ENCODE peak calls at places on chromosome 18, in five cellular contexts. One of them, this sample, is unnamed.

GRCh38 chr18:11040823-11041712 is 108.3 kb downstream of the PIEZO2 start:
- DNase-seq in AG20443: peak; percentile 70
- DNase-seq in GM20000: peak; percentile 57
- DNase-seq in GM12864: no peak
- DNase-seq in NCI-H1092: peak; percentile 0
- DNase-seq in this sample: peak; percentile 23

GRCh38 chr18:7601249-7601620 is 34.1 kb downstream of the PTPRM start:
- DNase-seq in GM12864: no peak
- DNase-seq in GM20000: no peak
- DNase-seq in AG20443: no peak
- DNase-seq in NCI-H1092: no peak
- DNase-seq in this sample: peak; percentile 90

GRCh38 chr18:10454800-10455550 is 540 bp downstream of the APCDD1 start:
- DNase-seq in GM12864: no peak
- DNase-seq in AG20443: peak; percentile 24
- DNase-seq in NCI-H1092: peak; percentile 7
- DNase-seq in GM20000: peak; percentile 56
- DNase-seq in this sample: no peak

GRCh38 chr18:50638623-50639398 is 78.9 kb downstream of the MAPK4 start:
- DNase-seq in NCI-H1092: peak; percentile 12
- DNase-seq in AG20443: no peak
- DNase-seq in GM20000: no peak
- DNase-seq in GM12864: no peak
- DNase-seq in this sample: no peak

GRCh38 chr18:6284300-6284699 is 130.4 kb downstream of the L3MBTL4 start:
- DNase-seq in AG20443: no peak
- DNase-seq in NCI-H1092: no peak
- DNase-seq in GM12864: no peak
- DNase-seq in GM20000: no peak
- DNase-seq in this sample: no peak

GRCh38 chr18:58093311-58093790 is 49.3 kb downstream of the NEDD4L start:
- DNase-seq in GM12864: no peak
- DNase-seq in AG20443: no peak
- DNase-seq in NCI-H1092: no peak
- DNase-seq in GM20000: no peak
- DNase-seq in this sample: no peak

GRCh38 chr18:42157878-42158277 is 202.8 kb downstream of the PIK3C3 start:
- DNase-seq in AG20443: no peak
- DNase-seq in GM20000: no peak
- DNase-seq in NCI-H1092: no peak
- DNase-seq in GM12864: no peak
- DNase-seq in this sample: no peak

GRCh38 chr18:47370052-47370451 is 118.6 kb upstream of the SKOR2 start:
- DNase-seq in GM12864: no peak
- DNase-seq in GM20000: no peak
- DNase-seq in AG20443: no peak
- DNase-seq in NCI-H1092: no peak
- DNase-seq in this sample: no peak

GRCh38 chr18:36078751-36079529 is 11.6 kb upstream of the RPRD1A start:
- DNase-seq in GM12864: no peak
- DNase-seq in AG20443: peak; percentile 20
- DNase-seq in NCI-H1092: no peak
- DNase-seq in GM20000: no peak
- DNase-seq in this sample: peak; percentile 82

GRCh38 chr18:79507076-79507545 is 111.4 kb downstream of the NFATC1 start:
- DNase-seq in NCI-H1092: peak; percentile 24
- DNase-seq in AG20443: peak; percentile 91
- DNase-seq in GM20000: no peak
- DNase-seq in GM12864: no peak
- DNase-seq in this sample: peak; percentile 66

GRCh38 chr18:23406271-23406787 is 46.8 kb upstream of the RIOK3 start:
- DNase-seq in GM12864: no peak
- DNase-seq in AG20443: peak; percentile 51
- DNase-seq in NCI-H1092: no peak
- DNase-seq in GM20000: no peak
- DNase-seq in this sample: peak; percentile 81

GRCh38 chr18:10006261-10006903 is 92.6 kb downstream of the VAPA start:
- DNase-seq in GM20000: no peak
- DNase-seq in GM12864: no peak
- DNase-seq in AG20443: peak; percentile 51
- DNase-seq in NCI-H1092: peak; percentile 54
- DNase-seq in this sample: peak; percentile 12

GRCh38 chr18:62954341-62954740 is 239.0 kb downstream of the PHLPP1 start:
- DNase-seq in GM20000: no peak
- DNase-seq in AG20443: no peak
- DNase-seq in GM12864: no peak
- DNase-seq in NCI-H1092: no peak
- DNase-seq in this sample: peak; percentile 70

GRCh38 chr18:33901894-33902512 is 322.7 kb downstream of the NOL4 start:
- DNase-seq in AG20443: no peak
- DNase-seq in NCI-H1092: no peak
- DNase-seq in GM20000: no peak
- DNase-seq in GM12864: no peak
- DNase-seq in this sample: no peak

GRCh38 chr18:23706971-23707640 is 17.9 kb downstream of the LAMA3 start:
- DNase-seq in NCI-H1092: no peak
- DNase-seq in GM12864: no peak
- DNase-seq in GM20000: no peak
- DNase-seq in AG20443: no peak
- DNase-seq in this sample: no peak

GRCh38 chr18:79630266-79631095 is 49.1 kb upstream of the CTDP1 start:
- DNase-seq in NCI-H1092: no peak
- DNase-seq in GM12864: no peak
- DNase-seq in AG20443: no peak
- DNase-seq in GM20000: no peak
- DNase-seq in this sample: no peak

GRCh38 chr18:62280058-62280457 is 45.1 kb upstream of the TNFRSF11A start:
- DNase-seq in AG20443: no peak
- DNase-seq in GM12864: no peak
- DNase-seq in NCI-H1092: no peak
- DNase-seq in GM20000: no peak
- DNase-seq in this sample: no peak

GRCh38 chr18:44737623-44738022 is 56.9 kb downstream of the SETBP1 start:
- DNase-seq in GM20000: no peak
- DNase-seq in NCI-H1092: no peak
- DNase-seq in AG20443: no peak
- DNase-seq in GM12864: no peak
- DNase-seq in this sample: no peak

GRCh38 chr18:51110073-51110797 is 80.2 kb downstream of the SMAD4 start:
- DNase-seq in GM20000: peak; percentile 90
- DNase-seq in AG20443: peak; percentile 94
- DNase-seq in GM12864: no peak
- DNase-seq in NCI-H1092: peak; percentile 36
- DNase-seq in this sample: no peak

GRCh38 chr18:42517896-42518295 is 562.9 kb downstream of the PIK3C3 start:
- DNase-seq in AG20443: no peak
- DNase-seq in GM20000: no peak
- DNase-seq in GM12864: no peak
- DNase-seq in NCI-H1092: no peak
- DNase-seq in this sample: no peak

GRCh38 chr18:11654736-11655604 is 34.1 kb upstream of the GNAL start:
- DNase-seq in GM20000: peak; percentile 75
- DNase-seq in AG20443: peak; percentile 85
- DNase-seq in GM12864: no peak
- DNase-seq in NCI-H1092: no peak
- DNase-seq in this sample: no peak

GRCh38 chr18:30650499-30650898 is 392.0 kb downstream of the DSC3 start:
- DNase-seq in GM12864: no peak
- DNase-seq in AG20443: no peak
- DNase-seq in GM20000: no peak
- DNase-seq in NCI-H1092: no peak
- DNase-seq in this sample: no peak

This sample was measured in astrocyte.